ENCODE peak calls at places on chromosomes 5 and 9, in nine cellular contexts. Y is breast epithelium, E is stomach, L is A549, T is epithelial cell of esophagus, J is choroid plexus epithelial cell, W is Calu3, V is AG09309, C is WTC11. D is an unnamed sample.

GRCh38 chr5:173454381-173454763 is 126.2 kb upstream of the STC2 start:
- DNase-seq in Y (no peak), T (peak; percentile 53), V (no peak), E (no peak), W (no peak), C (no peak), J (peak; percentile 37), L (peak; percentile 75), D (no peak)

GRCh38 chr5:82641362-82641988 is 363.3 kb upstream of the RPS23 start:
- DNase-seq in L (peak; percentile 76), W (peak; percentile 79), T (peak; percentile 87), C (no peak), J (peak; percentile 94), E (peak; percentile 76), Y (peak; percentile 69), V (peak; percentile 73), D (peak; percentile 86)

GRCh38 chr9:19028835-19029451 is 4.1 kb downstream of the SAXO1 start:
- DNase-seq in L (peak; percentile 66), Y (no peak), T (peak; percentile 69), C (no peak), E (peak; percentile 41), J (peak; percentile 87), W (peak; percentile 42), V (no peak), D (peak; percentile 59)

GRCh38 chr5:95098012-95098411 is 186.9 kb downstream of the MCTP1 start:
- DNase-seq in V (no peak), J (no peak), C (no peak), E (no peak), L (no peak), Y (no peak), W (no peak), T (no peak), D (no peak)

GRCh38 chr9:130480673-130481072 is 35.9 kb downstream of the ASS1 start:
- DNase-seq in E (no peak), J (no peak), W (no peak), T (no peak), Y (no peak), V (no peak), L (peak; percentile 36), C (peak; percentile 79), D (no peak)

GRCh38 chr9:127608104-127608966 is 3.7 kb upstream of the STXBP1 start:
- DNase-seq in E (peak; percentile 81), V (no peak), J (peak; percentile 63), Y (peak; percentile 37), T (peak; percentile 71), L (peak; percentile 83), W (peak; percentile 71), C (peak; percentile 90), D (no peak)

GRCh38 chr5:55456216-55456895 is 78.4 kb downstream of the PLPP1 start:
- DNase-seq in C (no peak), Y (no peak), J (peak; percentile 40), W (no peak), T (peak; percentile 68), L (no peak), E (no peak), V (no peak), D (peak; percentile 8)

GRCh38 chr5:123125953-123126352 is 36.9 kb downstream of the PRDM6 start:
- DNase-seq in T (peak; percentile 35), Y (no peak), W (no peak), C (no peak), V (peak; percentile 41), J (peak; percentile 73), L (peak; percentile 10), E (no peak), D (peak; percentile 65)

GRCh38 chr9:73038613-73039012 is 85.8 kb upstream of the ALDH1A1 start:
- DNase-seq in L (peak; percentile 77), J (peak; percentile 38), E (peak; percentile 29), T (no peak), W (peak; percentile 2), C (peak; percentile 12), Y (peak; percentile 72), V (no peak), D (peak; percentile 22)

GRCh38 chr9:118586978-118587377 is 782.3 kb downstream of the BRINP1 start:
- DNase-seq in C (no peak), J (no peak), V (no peak), Y (no peak), W (no peak), E (no peak), T (no peak), L (no peak), D (no peak)

GRCh38 chr5:37494756-37495155 is 115.6 kb downstream of the WDR70 start:
- DNase-seq in J (no peak), C (no peak), T (peak; percentile 81), W (no peak), V (peak; percentile 11), Y (no peak), E (peak; percentile 40), L (peak; percentile 17), D (no peak)

GRCh38 chr5:143134900-143135299 is 268.6 kb downstream of the NR3C1 start:
- DNase-seq in E (no peak), C (no peak), Y (no peak), W (no peak), L (no peak), J (no peak), V (no peak), T (peak; percentile 63), D (no peak)

GRCh38 chr5:55218966-55219365 is 8.1 kb downstream of the MCIDAS start:
- DNase-seq in C (peak; percentile 42), E (peak; percentile 97), V (no peak), J (no peak), Y (no peak), W (peak; percentile 87), L (no peak), T (peak; percentile 98), D (no peak)

GRCh38 chr5:16869821-16870796 is 66.0 kb downstream of the MYO10 start:
- DNase-seq in Y (no peak), V (no peak), W (peak; percentile 43), T (peak; percentile 83), C (no peak), L (peak; percentile 57), E (no peak), J (no peak), D (no peak)

GRCh38 chr9:4430492-4431261 is 59.6 kb upstream of the SLC1A1 start:
- DNase-seq in W (no peak), C (no peak), E (no peak), T (no peak), V (no peak), L (no peak), J (peak; percentile 29), Y (no peak), D (no peak)

GRCh38 chr5:42798284-42799240 is 13.1 kb downstream of the SELENOP start:
- DNase-seq in V (no peak), J (no peak), W (no peak), E (peak; percentile 26), L (no peak), C (no peak), T (no peak), Y (no peak), D (no peak)

GRCh38 chr9:97501177-97501971 is at the start of gene TMOD1:
- DNase-seq in W (peak; percentile 69), L (peak; percentile 45), V (no peak), C (peak; percentile 73), J (no peak), T (peak; percentile 44), E (peak; percentile 80), Y (no peak), D (no peak)
- TF ChIP-seq CTCF in W (no peak), L (peak; percentile 58), V (no peak), C (no peak), J (no peak), T (no peak), E (no peak), Y (no peak), D (no peak)

GRCh38 chr9:113011911-113012381 is at the start of gene ZNF883:
- DNase-seq in V (no peak), Y (no peak), T (peak; percentile 73), E (peak; percentile 30), J (peak; percentile 76), W (peak; percentile 46), L (peak; percentile 73), C (peak; percentile 77), D (peak; percentile 37)
- TF ChIP-seq CTCF in V (no peak), Y (no peak), T (peak; percentile 34), E (no peak), J (peak; percentile 41), W (no peak), L (no peak), C (no peak), D (peak; percentile 27)

GRCh38 chr5:175866377-175866907 is 4.9 kb upstream of the CPLX2 start:
- DNase-seq in V (no peak), E (no peak), W (no peak), Y (no peak), T (no peak), J (no peak), C (no peak), L (peak; percentile 62), D (no peak)

GRCh38 chr5:175868348-175868723 is 3.0 kb upstream of the CPLX2 start:
- DNase-seq in V (no peak), T (no peak), L (no peak), W (no peak), Y (no peak), J (no peak), E (no peak), C (no peak), D (no peak)

GRCh38 chr5:175868996-175869638 is 2.3 kb upstream of the CPLX2 start:
- DNase-seq in Y (no peak), T (no peak), J (peak; percentile 3), V (no peak), E (no peak), W (no peak), L (no peak), C (no peak), D (no peak)

GRCh38 chr5:175870820-175871447 is 444 bp upstream of the CPLX2 start:
- DNase-seq in Y (no peak), V (no peak), W (no peak), L (peak; percentile 93), E (no peak), J (no peak), C (no peak), T (no peak), D (no peak)

DNA sequence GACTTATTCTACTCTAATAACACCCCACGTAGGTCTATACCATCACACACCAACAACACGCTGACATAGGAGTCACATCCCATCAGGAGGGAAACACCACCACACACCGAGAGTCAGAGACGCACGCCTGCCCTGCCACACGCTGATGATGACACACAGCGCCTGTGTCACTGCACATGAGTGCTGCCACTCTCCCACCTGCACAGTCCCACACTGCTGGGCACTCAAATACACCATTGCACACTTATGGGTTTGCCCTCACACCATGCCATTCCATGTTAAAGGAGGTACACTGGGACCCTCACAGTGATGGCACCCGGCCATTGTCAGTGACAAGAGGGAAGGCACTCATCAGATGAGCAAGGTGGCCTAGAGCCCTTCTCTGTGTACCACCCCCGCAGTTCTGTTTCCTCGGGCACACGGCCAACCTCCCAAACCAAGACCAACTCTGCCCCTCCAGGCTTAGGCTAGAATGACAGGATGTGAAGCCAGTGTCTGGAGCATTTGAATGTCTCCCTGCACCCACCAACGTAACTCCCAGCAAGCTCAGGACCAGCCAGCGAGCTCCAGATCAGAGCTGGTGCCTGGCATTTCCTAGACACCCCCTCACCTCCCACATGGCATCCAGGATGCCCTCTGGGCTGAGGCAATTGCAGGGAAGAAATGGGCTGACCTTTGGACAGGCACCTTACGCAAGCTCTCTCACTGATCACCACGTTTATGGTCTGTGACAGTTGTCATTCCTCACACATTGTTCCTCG is 3.6 kb upstream of the CPLX2 start:
- DNase-seq in E (no peak), W (peak; percentile 32), V (no peak), L (peak; percentile 96), T (no peak), J (peak; percentile 8), C (peak; percentile 65), Y (no peak), D (no peak)
- TF ChIP-seq CTCF in E (no peak), W (no peak), V (peak; percentile 22), L (peak; percentile 52), T (no peak), J (no peak), C (peak; percentile 28), Y (no peak), D (no peak)

GRCh38 chr9:79568337-79569084 is 3.3 kb upstream of the TLE4 start:
- DNase-seq in T (no peak), V (no peak), C (no peak), J (no peak), L (peak; percentile 20), W (no peak), E (no peak), Y (no peak), D (no peak)
- TF ChIP-seq CTCF in T (no peak), V (no peak), C (no peak), J (peak; percentile 15), L (no peak), W (no peak), E (no peak), Y (no peak), D (no peak)